ENCODE peak calls at places on chromosomes 12 and 14, in six cellular contexts. V is spleen, J is tibial artery, Z is LNCaP clone FGC, A is astrocyte of the spinal cord, U is heart left ventricle. X is an unnamed sample.

GRCh38 chr12:119423285-119423684 is 88.8 kb downstream of the CCDC60 start:
- DNase-seq in J (no peak), U (no peak), V (no peak), Z (no peak), A (no peak), X (no peak)

GRCh38 chr12:14836336-14837210 is 6.8 kb downstream of the ART4 start:
- DNase-seq in J (peak), A (peak), Z (no peak), V (no peak), U (no peak), X (peak)

GRCh38 chr14:74973003-74973614 is 17.7 kb upstream of the PGF start:
- DNase-seq in Z (no peak), V (peak), U (peak), A (peak), J (peak), X (no peak)

GRCh38 chr12:104219361-104219892 is 3.8 kb downstream of the TXNRD1 start:
- DNase-seq in J (no peak), U (peak), A (peak), Z (peak), V (no peak), X (peak)

GRCh38 chr14:26808407-26808806 is 210.6 kb upstream of the NOVA1 start:
- DNase-seq in U (no peak), Z (peak), J (no peak), V (no peak), A (peak), X (peak)

GRCh38 chr12:105906545-105906944 is 232.2 kb downstream of the NUAK1 start:
- DNase-seq in V (no peak), A (no peak), Z (no peak), J (no peak), U (no peak), X (peak)

GRCh38 chr14:97021571-97022171 is 224.5 kb downstream of the VRK1 start:
- DNase-seq in V (no peak), A (no peak), J (no peak), U (no peak), Z (no peak), X (no peak)

GRCh38 chr12:50806176-50806575 is 36.5 kb upstream of the TMPRSS12 start:
- DNase-seq in A (no peak), Z (no peak), U (no peak), V (no peak), J (no peak), X (peak)

GRCh38 chr14:24171422-24172260 is at the start of gene REC8:
- DNase-seq in V (peak), A (peak), J (peak), U (peak), Z (no peak), X (no peak)

GRCh38 chr12:107441906-107442305 is 243.7 kb upstream of the PWP1 start:
- DNase-seq in A (peak), V (peak), U (no peak), Z (no peak), J (no peak), X (peak)

GRCh38 chr14:25032092-25032784 is 17.7 kb downstream of the STXBP6 start:
- DNase-seq in A (no peak), J (no peak), V (no peak), U (no peak), Z (no peak), X (no peak)

GRCh38 chr12:67630373-67631088 is 18.0 kb upstream of the DYRK2 start:
- DNase-seq in A (peak), U (peak), Z (no peak), V (peak), J (no peak), X (no peak)

GRCh38 chr12:47769234-47770085 is 3.6 kb upstream of the SLC48A1 start:
- DNase-seq in A (no peak), V (no peak), U (no peak), Z (no peak), J (no peak), X (no peak)

GRCh38 chr14:92922155-92922735 is 705 bp upstream of the CHGA start:
- DNase-seq in V (no peak), U (no peak), Z (no peak), A (no peak), J (no peak), X (no peak)

GRCh38 chr14:34214961-34215360 is 247.1 kb downstream of the SPTSSA start:
- DNase-seq in U (no peak), A (no peak), Z (no peak), J (no peak), V (no peak), X (no peak)

GRCh38 chr14:105398726-105399440 is 545 bp downstream of the TEX22 start:
- DNase-seq in U (no peak), J (no peak), A (no peak), Z (no peak), V (no peak), X (peak)

GRCh38 chr12:46332260-46332659 is 40.3 kb downstream of the SLC38A2 start:
- DNase-seq in Z (no peak), V (no peak), A (peak), U (no peak), J (no peak), X (peak)

GRCh38 chr12:119229837-119230236 is 51.1 kb downstream of the HSPB8 start:
- DNase-seq in U (peak), J (no peak), V (no peak), A (peak), Z (peak), X (peak)

GRCh38 chr12:1873531-1874149 is 44.8 kb downstream of the CACNA2D4 start:
- DNase-seq in A (no peak), V (no peak), Z (no peak), J (no peak), U (no peak), X (no peak)

GRCh38 chr12:62210422-62210821 is 49.8 kb upstream of the USP15 start:
- DNase-seq in J (peak), U (no peak), V (no peak), Z (peak), A (peak), X (peak)

GRCh38 chr14:84584526-84584925 is 945.4 kb upstream of the FLRT2 start:
- DNase-seq in V (no peak), U (no peak), Z (no peak), J (no peak), A (peak), X (no peak)

GRCh38 chr12:6533653-6534157 is 612 bp upstream of the GAPDH start:
- DNase-seq in Z (peak), V (peak), U (peak), A (peak), J (peak), X (peak)

GRCh38 chr12:42343721-42344120 is 17.8 kb downstream of the PPHLN1 start:
- DNase-seq in A (no peak), V (no peak), Z (no peak), U (no peak), J (no peak), X (no peak)

GRCh38 chr14:104694475-104694950 is 5.1 kb downstream of the INF2 start:
- DNase-seq in A (no peak), Z (no peak), U (no peak), J (no peak), V (no peak), X (no peak)

GRCh38 chr14:64541261-64541970 is 875 bp downstream of the HSPA2 start:
- DNase-seq in Z (no peak), J (no peak), V (peak), A (no peak), U (no peak), X (peak)

GRCh38 chr12:25840678-25841077 is 117.8 kb upstream of the RASSF8 start:
- DNase-seq in Z (no peak), J (no peak), A (peak), V (no peak), U (peak), X (no peak)

GRCh38 chr14:37179896-37180502 is 7.6 kb upstream of the SLC25A21 start:
- DNase-seq in J (no peak), A (no peak), U (no peak), Z (no peak), V (no peak), X (no peak)

GRCh38 chr12:46430340-46430948 is 57.9 kb upstream of the SLC38A2 start:
- DNase-seq in U (no peak), V (no peak), A (peak), J (no peak), Z (no peak), X (peak)

GRCh38 chr12:84624601-84625000 is 288.0 kb downstream of the SLC6A15 start:
- DNase-seq in J (no peak), A (no peak), U (no peak), V (no peak), Z (no peak), X (no peak)

GRCh38 chr12:481422-481821 is 21.7 kb downstream of the B4GALNT3 start:
- DNase-seq in J (peak), U (peak), Z (no peak), V (no peak), A (peak), X (peak)

GRCh38 chr14:37056473-37056872 is 115.9 kb downstream of the SLC25A21 start:
- DNase-seq in V (no peak), U (no peak), J (no peak), Z (no peak), A (peak), X (peak)

GRCh38 chr12:125065753-125066570 is 727 bp downstream of the AACS start:
- DNase-seq in A (no peak), Z (no peak), J (no peak), U (no peak), V (no peak), X (no peak)

GRCh38 chr12:56631790-56632700 is 1.9 kb upstream of the BAZ2A start:
- DNase-seq in J (peak), V (peak), U (peak), A (peak), Z (no peak), X (no peak)

GRCh38 chr12:4169522-4169921 is 104.0 kb upstream of the CCND2 start:
- DNase-seq in V (no peak), U (no peak), Z (no peak), J (no peak), A (no peak), X (no peak)

GRCh38 chr12:46282829-46283228 is 14.0 kb upstream of the SLC38A1 start:
- DNase-seq in A (no peak), U (no peak), Z (no peak), J (no peak), V (no peak), X (no peak)

GRCh38 chr14:68682166-68683103 is 110.4 kb downstream of the ZFP36L1 start:
- DNase-seq in U (peak), V (no peak), J (peak), Z (no peak), A (peak), X (peak)

GRCh38 chr14:23481362-23481970 is 12.0 kb downstream of the NGDN start:
- DNase-seq in J (no peak), Z (no peak), A (peak), U (no peak), V (no peak), X (no peak)

GRCh38 chr12:107558816-107559382 is 126.7 kb upstream of the PWP1 start:
- DNase-seq in Z (no peak), U (no peak), V (no peak), A (no peak), J (no peak), X (no peak)

GRCh38 chr14:57390806-57391562 is 598 bp downstream of the NAA30 start:
- DNase-seq in J (peak), Z (no peak), U (no peak), A (peak), V (peak), X (peak)

GRCh38 chr14:33188880-33189279 is 250.2 kb downstream of the NPAS3 start:
- DNase-seq in Z (no peak), U (no peak), V (no peak), J (no peak), A (no peak), X (no peak)
- TF ChIP-seq CTCF in Z (no peak), U (no peak), V (no peak), J (no peak), A (no peak), X (no peak)

GRCh38 chr12:48980953-48981756 is 3.0 kb downstream of the WNT1 start:
- DNase-seq in U (no peak), A (no peak), V (no peak), J (no peak), Z (no peak), X (no peak)
- H3K4me3 ChIP-seq in U (peak), A (no peak), V (peak), J (peak), Z (no peak), X (no peak)

DNA sequence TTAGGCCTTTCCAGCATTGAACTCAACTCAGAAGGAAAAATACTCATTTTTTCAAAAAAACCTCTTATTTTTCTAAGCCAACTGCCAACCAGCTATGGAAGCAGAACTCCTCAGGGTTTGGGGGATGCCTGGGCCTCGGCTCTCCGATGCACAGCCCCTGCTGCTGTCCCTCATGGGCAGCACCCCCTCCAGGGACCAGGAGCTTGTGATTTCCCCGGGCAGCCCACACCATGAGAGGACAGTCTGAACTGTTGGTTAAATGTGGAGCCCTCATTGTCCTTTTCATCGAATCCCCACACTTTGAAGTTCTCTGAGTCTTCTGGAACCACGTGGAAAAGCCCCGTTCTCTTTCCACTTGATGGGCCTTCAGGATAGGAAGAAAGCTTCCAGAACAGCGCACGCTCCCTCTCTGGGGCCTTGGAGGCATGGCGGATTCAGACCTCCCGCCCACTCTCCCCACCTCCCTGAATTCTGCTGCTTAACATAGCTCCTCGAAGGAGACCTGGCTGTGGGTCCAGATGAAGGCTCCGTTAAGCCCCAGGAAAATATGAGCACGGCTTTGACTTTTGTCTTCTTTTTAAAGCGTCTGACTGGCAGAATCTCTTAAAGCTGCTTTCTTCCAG is 156.6 kb downstream of the CALM1 start:
- DNase-seq in U (no peak), V (peak), J (no peak), Z (no peak), A (no peak), X (no peak)
- TF ChIP-seq CTCF in U (no peak), V (no peak), J (no peak), Z (no peak), A (no peak), X (no peak)

DNA sequence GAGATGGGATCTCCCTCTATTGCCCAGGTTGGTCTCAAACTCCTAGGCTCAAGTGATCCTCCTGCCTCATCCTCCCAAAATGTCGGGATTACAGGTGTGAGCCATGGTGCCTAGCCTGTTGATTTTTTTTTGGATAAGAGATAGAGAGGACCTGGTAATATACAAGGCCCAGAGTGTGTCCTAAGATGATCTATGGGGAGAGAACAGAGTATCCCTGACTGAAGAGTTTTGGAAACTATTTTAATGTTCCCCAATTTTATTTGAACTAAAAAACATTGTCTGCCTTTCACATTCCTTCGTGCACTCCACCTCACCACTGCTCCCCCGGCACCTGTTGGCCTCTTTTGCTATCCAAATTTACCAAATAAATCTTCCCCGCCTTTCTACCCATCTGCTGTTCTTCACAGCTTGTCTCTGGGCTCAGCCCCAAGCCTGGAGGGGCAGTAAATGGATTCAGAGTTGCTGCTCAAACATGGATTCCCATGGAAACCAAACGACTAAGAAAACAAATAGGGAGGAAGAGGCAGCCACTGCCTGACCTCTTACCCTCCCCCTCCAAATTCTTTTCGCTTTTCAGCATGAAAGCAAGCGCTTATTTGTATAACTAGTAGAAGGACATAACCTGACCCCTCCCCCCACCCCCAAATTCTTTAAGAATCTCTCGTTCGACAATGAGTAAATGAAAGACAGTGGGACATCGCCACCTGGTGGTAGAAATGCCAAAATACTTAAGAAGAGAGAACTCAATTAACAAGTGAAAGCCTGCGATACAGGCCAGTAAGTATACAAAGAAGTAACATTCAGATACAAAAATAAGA is 22.6 kb downstream of the OR10G3 start:
- DNase-seq in A (peak), V (peak), J (peak), U (peak), Z (peak), X (peak)
- H3K4me3 ChIP-seq in A (peak), V (no peak), J (peak), U (peak), Z (peak), X (peak)

DNA sequence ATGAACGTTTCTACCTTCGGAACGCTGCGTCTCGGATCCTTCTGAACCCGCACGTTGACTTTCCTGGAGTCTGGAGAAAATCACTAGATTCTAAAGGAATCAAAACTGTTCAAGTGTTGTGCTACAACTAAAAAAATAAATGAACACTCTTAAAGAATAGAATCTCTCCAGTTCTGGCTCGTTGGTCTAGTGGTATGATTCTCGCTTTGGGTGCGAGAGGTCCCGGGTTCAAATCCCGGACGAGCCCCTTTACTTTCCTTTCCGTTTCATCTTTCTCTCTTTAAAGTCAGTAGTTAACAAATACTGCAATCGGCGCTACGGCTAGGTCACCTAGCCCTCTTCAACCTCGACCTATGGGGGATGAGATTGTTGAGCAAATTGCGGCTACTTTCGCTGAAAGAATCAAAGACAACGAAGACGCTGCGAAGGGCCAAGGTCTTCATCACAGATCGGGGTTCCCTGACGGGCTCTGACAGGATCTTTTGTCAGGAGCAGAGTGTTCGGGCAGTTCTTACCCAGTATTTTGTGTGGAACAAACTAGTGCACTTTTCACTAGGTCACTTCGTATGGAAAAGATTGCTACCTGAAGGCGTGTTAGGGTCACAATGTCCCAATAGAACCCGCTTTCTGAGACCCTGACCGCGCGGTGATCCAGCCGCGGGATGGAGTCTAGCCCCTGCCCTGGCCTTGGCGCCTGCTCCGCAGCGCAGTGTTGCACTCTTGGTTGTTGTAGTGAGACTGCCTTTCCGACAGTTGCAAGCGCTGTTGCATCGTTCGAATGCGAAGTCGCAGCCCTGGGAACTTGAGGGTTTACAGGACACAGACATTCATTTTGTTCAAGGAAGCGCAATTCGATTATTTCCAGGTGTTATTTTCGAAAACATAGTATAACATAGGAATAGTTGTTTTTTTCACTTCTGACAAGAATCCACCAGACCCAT is 8.4 kb downstream of the OR6S1 start:
- DNase-seq in J (peak), V (peak), A (peak), Z (peak), U (no peak), X (peak)
- TF ChIP-seq CTCF in J (no peak), V (no peak), A (no peak), Z (no peak), U (no peak), X (no peak)

DNA sequence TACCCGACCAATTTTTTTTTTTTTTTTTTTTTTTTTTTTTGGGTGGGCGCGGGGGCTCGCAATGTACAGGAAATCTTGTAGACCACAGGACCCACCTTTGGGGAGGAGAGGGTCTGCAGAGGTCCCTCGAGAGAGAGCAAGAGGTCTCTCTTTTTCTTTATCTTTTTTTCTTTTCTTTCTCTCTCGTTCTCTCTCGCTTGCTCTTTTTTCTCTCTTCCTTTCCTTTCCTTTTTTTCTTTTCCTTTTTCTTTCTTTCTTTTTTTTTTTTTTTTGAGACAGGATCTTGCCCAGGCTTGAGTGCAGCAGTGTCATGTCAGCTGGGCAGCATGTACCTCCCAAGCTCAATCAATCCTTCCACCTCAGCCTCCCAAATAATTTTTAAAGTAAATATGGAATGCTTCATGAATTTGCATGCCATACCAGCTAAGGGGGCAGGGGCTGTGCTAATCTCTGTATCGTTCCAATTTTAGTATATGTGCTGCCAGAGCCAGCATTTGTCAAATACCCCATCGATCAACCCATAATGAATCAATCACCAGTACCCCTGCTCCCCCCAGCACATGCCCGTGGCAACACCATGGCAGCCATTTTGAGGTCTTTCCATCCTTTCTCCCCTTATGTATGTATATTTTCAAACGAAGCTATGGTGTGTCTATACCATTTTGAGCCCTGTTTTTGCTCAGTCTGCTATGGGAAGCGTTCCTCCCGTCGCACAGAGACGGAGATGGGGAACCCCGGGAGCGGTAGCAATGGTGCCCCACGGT is 9.3 kb downstream of the PAPLN start:
- DNase-seq in A (no peak), V (peak), Z (no peak), U (no peak), J (no peak), X (no peak)
- H3K4me3 ChIP-seq in A (peak), V (peak), Z (no peak), U (peak), J (peak), X (peak)

GRCh38 chr14:32013083-32013482 is 64.0 kb upstream of the ARHGAP5 start:
- DNase-seq in J (no peak), Z (no peak), V (no peak), A (no peak), U (no peak), X (no peak)
- TF ChIP-seq CTCF in J (no peak), Z (no peak), V (no peak), A (peak), U (no peak), X (peak)

X was measured in AG10803.